ENCODE peak calls at places on chromosomes 13 and 19, in six cellular contexts. One of them, this sample, is unnamed.

GRCh38 chr13:21359855-21360254 is 99.2 kb downstream of the ZDHHC20 start:
- DNase-seq in HepG2: no peak
- DNase-seq in HCT116: no peak
- DNase-seq in GM12878: no peak
- DNase-seq in K562: no peak
- DNase-seq in H1: no peak
- DNase-seq in this sample: no peak

GRCh38 chr13:110329798-110330461 is 22.8 kb downstream of the COL4A2 start:
- DNase-seq in HepG2: no peak
- DNase-seq in H1: no peak
- DNase-seq in HCT116: no peak
- DNase-seq in K562: no peak
- DNase-seq in GM12878: no peak
- DNase-seq in this sample: no peak

GRCh38 chr19:5773276-5773675 is 11.3 kb downstream of the PRR22 start:
- DNase-seq in HepG2: no peak
- DNase-seq in HCT116: no peak
- DNase-seq in K562: no peak
- DNase-seq in GM12878: no peak
- DNase-seq in H1: no peak
- DNase-seq in this sample: no peak

GRCh38 chr13:40445557-40445990 is 220.9 kb downstream of the FOXO1 start:
- DNase-seq in H1: no peak
- DNase-seq in K562: no peak
- DNase-seq in HepG2: no peak
- DNase-seq in HCT116: no peak
- DNase-seq in GM12878: peak
- DNase-seq in this sample: no peak

GRCh38 chr19:38666662-38667448 is 19.4 kb downstream of the ACTN4 start:
- DNase-seq in K562: no peak
- DNase-seq in HCT116: no peak
- DNase-seq in H1: no peak
- DNase-seq in HepG2: no peak
- DNase-seq in GM12878: no peak
- DNase-seq in this sample: peak

GRCh38 chr19:55580628-55581144 is at the start of gene ZNF579:
- DNase-seq in K562: peak
- DNase-seq in GM12878: peak
- DNase-seq in H1: no peak
- DNase-seq in HepG2: peak
- DNase-seq in HCT116: peak
- DNase-seq in this sample: peak

GRCh38 chr13:25276748-25277147 is 10.5 kb downstream of the MTMR6 start:
- DNase-seq in HCT116: no peak
- DNase-seq in H1: no peak
- DNase-seq in K562: no peak
- DNase-seq in HepG2: no peak
- DNase-seq in GM12878: no peak
- DNase-seq in this sample: no peak

GRCh38 chr13:98475521-98475920 is 101.4 kb downstream of the STK24 start:
- DNase-seq in H1: no peak
- DNase-seq in GM12878: no peak
- DNase-seq in K562: peak
- DNase-seq in HCT116: no peak
- DNase-seq in HepG2: no peak
- DNase-seq in this sample: no peak

GRCh38 chr13:109602356-109602755 is 184.0 kb downstream of the IRS2 start:
- DNase-seq in H1: no peak
- DNase-seq in HepG2: no peak
- DNase-seq in GM12878: no peak
- DNase-seq in HCT116: no peak
- DNase-seq in K562: no peak
- DNase-seq in this sample: no peak

GRCh38 chr19:39937094-39937493 is 2.7 kb upstream of the FCGBP start:
- DNase-seq in HepG2: no peak
- DNase-seq in K562: no peak
- DNase-seq in H1: no peak
- DNase-seq in GM12878: peak
- DNase-seq in HCT116: no peak
- DNase-seq in this sample: no peak

GRCh38 chr13:109779074-109779473 is 7.3 kb downstream of the IRS2 start:
- DNase-seq in HepG2: no peak
- DNase-seq in K562: no peak
- DNase-seq in GM12878: no peak
- DNase-seq in HCT116: no peak
- DNase-seq in H1: no peak
- DNase-seq in this sample: no peak

GRCh38 chr13:28429685-28430290 is 65.1 kb downstream of the FLT1 start:
- DNase-seq in HCT116: no peak
- DNase-seq in GM12878: peak
- DNase-seq in H1: peak
- DNase-seq in HepG2: no peak
- DNase-seq in K562: no peak
- DNase-seq in this sample: peak

GRCh38 chr19:44585371-44586141 is 27.8 kb upstream of the IGSF23 start:
- DNase-seq in K562: no peak
- DNase-seq in HepG2: no peak
- DNase-seq in HCT116: no peak
- DNase-seq in GM12878: no peak
- DNase-seq in H1: no peak
- DNase-seq in this sample: no peak

GRCh38 chr13:37173214-37173613 is 67.8 kb upstream of the CSNK1A1L start:
- DNase-seq in K562: no peak
- DNase-seq in HepG2: no peak
- DNase-seq in HCT116: no peak
- DNase-seq in H1: no peak
- DNase-seq in GM12878: no peak
- DNase-seq in this sample: no peak

GRCh38 chr13:23960566-23961156 is 63.4 kb upstream of the C1QTNF9B start:
- DNase-seq in HepG2: peak
- DNase-seq in GM12878: no peak
- DNase-seq in HCT116: peak
- DNase-seq in K562: no peak
- DNase-seq in H1: no peak
- DNase-seq in this sample: peak

GRCh38 chr13:48403151-48403631 is 9.7 kb downstream of the LPAR6 start:
- DNase-seq in K562: no peak
- DNase-seq in H1: no peak
- DNase-seq in HepG2: no peak
- DNase-seq in HCT116: no peak
- DNase-seq in GM12878: peak
- DNase-seq in this sample: no peak

GRCh38 chr13:99199541-99200432 is 867 bp upstream of the UBAC2 start:
- DNase-seq in HepG2: no peak
- DNase-seq in GM12878: no peak
- DNase-seq in H1: no peak
- DNase-seq in HCT116: no peak
- DNase-seq in K562: peak
- DNase-seq in this sample: no peak

GRCh38 chr13:40178130-40178529 is 488.3 kb downstream of the FOXO1 start:
- DNase-seq in K562: no peak
- DNase-seq in H1: no peak
- DNase-seq in GM12878: no peak
- DNase-seq in HCT116: no peak
- DNase-seq in HepG2: no peak
- DNase-seq in this sample: no peak

GRCh38 chr19:21947775-21948174 is 63.0 kb downstream of the ZNF208 start:
- DNase-seq in K562: peak
- DNase-seq in HCT116: peak
- DNase-seq in HepG2: no peak
- DNase-seq in H1: no peak
- DNase-seq in GM12878: no peak
- DNase-seq in this sample: peak

GRCh38 chr19:47247308-47247990 is 8.9 kb upstream of the CCDC9 start:
- DNase-seq in H1: no peak
- DNase-seq in HepG2: peak
- DNase-seq in GM12878: no peak
- DNase-seq in HCT116: no peak
- DNase-seq in K562: peak
- DNase-seq in this sample: no peak

GRCh38 chr19:14433454-14434156 is 499 bp downstream of the PKN1 start:
- DNase-seq in H1: no peak
- DNase-seq in GM12878: no peak
- DNase-seq in HCT116: no peak
- DNase-seq in HepG2: no peak
- DNase-seq in K562: no peak
- DNase-seq in this sample: no peak

GRCh38 chr13:51107996-51108395 is 3.1 kb downstream of the C13orf42 start:
- DNase-seq in HCT116: no peak
- DNase-seq in H1: no peak
- DNase-seq in GM12878: no peak
- DNase-seq in K562: no peak
- DNase-seq in HepG2: no peak
- DNase-seq in this sample: no peak

GRCh38 chr19:3115916-3116602 is 19.8 kb upstream of the GNA15 start:
- DNase-seq in GM12878: no peak
- DNase-seq in K562: no peak
- DNase-seq in H1: peak
- DNase-seq in HepG2: no peak
- DNase-seq in HCT116: no peak
- DNase-seq in this sample: no peak

GRCh38 chr13:44853641-44854040 is 135.6 kb downstream of the NUFIP1 start:
- DNase-seq in HCT116: no peak
- DNase-seq in HepG2: peak
- DNase-seq in H1: no peak
- DNase-seq in K562: no peak
- DNase-seq in GM12878: no peak
- DNase-seq in this sample: no peak
- TF ChIP-seq ZNF274 in HCT116: no peak
- TF ChIP-seq ZNF274 in HepG2: no peak
- TF ChIP-seq ZNF274 in H1: no peak
- TF ChIP-seq ZNF274 in K562: no peak
- TF ChIP-seq ZNF274 in GM12878: no peak
- TF ChIP-seq ZNF274 in this sample: no peak

GRCh38 chr19:1376415-1376805 is 7.3 kb upstream of the NDUFS7 start:
- DNase-seq in K562: no peak
- DNase-seq in HepG2: no peak
- DNase-seq in GM12878: no peak
- DNase-seq in HCT116: no peak
- DNase-seq in H1: no peak
- DNase-seq in this sample: no peak
- TF ChIP-seq YY1 in K562: no peak
- TF ChIP-seq YY1 in HepG2: no peak
- TF ChIP-seq YY1 in GM12878: no peak
- TF ChIP-seq YY1 in HCT116: no peak
- TF ChIP-seq YY1 in H1: no peak
- TF ChIP-seq YY1 in this sample: no peak

GRCh38 chr13:101628900-101629299 is 176.4 kb downstream of the ITGBL1 start:
- DNase-seq in HCT116: no peak
- DNase-seq in GM12878: no peak
- DNase-seq in K562: no peak
- DNase-seq in H1: no peak
- DNase-seq in HepG2: no peak
- DNase-seq in this sample: no peak

GRCh38 chr13:101627556-101627943 is 175.1 kb downstream of the ITGBL1 start:
- DNase-seq in H1: no peak
- DNase-seq in HCT116: no peak
- DNase-seq in K562: no peak
- DNase-seq in GM12878: no peak
- DNase-seq in HepG2: no peak
- DNase-seq in this sample: no peak

GRCh38 chr13:101624210-101624922 is 171.9 kb downstream of the ITGBL1 start:
- DNase-seq in K562: no peak
- DNase-seq in GM12878: no peak
- DNase-seq in HCT116: no peak
- DNase-seq in HepG2: no peak
- DNase-seq in H1: no peak
- DNase-seq in this sample: no peak

GRCh38 chr13:101624981-101625380 is 172.5 kb downstream of the ITGBL1 start:
- DNase-seq in H1: no peak
- DNase-seq in GM12878: no peak
- DNase-seq in K562: no peak
- DNase-seq in HepG2: no peak
- DNase-seq in HCT116: no peak
- DNase-seq in this sample: no peak

DNA sequence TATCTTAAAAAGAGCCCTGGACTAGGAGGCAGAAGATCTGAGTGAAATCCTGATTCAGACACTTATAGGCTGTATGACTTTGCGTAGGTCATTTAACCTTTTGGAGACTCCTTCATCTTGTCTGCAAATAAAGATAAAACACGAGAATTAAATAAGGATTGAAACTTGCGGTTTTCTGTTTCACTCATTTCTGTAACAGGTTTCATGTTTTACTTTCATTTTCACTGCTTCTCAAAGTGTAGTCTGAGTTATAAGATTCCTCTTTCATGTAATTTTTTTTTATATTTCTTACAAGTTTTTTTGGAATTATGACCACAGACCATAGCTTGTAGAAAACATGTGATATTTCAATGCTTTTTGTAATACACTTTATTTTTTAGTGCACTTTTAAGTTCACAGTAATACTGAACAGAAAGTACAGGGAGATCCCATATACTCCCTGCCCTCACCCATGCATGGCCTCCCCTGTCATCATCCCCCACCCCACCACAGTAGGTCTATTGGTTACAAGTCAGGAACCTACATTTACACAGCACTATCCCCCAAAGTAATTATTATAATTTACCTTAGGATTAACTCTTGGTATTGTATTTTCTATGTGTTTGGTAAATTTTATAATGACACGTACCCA is 174.6 kb downstream of the ITGBL1 start:
- DNase-seq in HepG2: no peak
- DNase-seq in HCT116: no peak
- DNase-seq in K562: no peak
- DNase-seq in H1: no peak
- DNase-seq in GM12878: peak
- DNase-seq in this sample: no peak
- H3K9ac ChIP-seq in HepG2: no peak
- H3K9ac ChIP-seq in HCT116: no peak
- H3K9ac ChIP-seq in K562: no peak
- H3K9ac ChIP-seq in H1: no peak
- H3K9ac ChIP-seq in GM12878: no peak
- H3K9ac ChIP-seq in this sample: no peak

GRCh38 chr19:16330811-16331690 is 6.4 kb downstream of the KLF2 start:
- DNase-seq in GM12878: no peak
- DNase-seq in H1: no peak
- DNase-seq in HepG2: no peak
- DNase-seq in K562: no peak
- DNase-seq in HCT116: no peak
- DNase-seq in this sample: no peak
- TF ChIP-seq ZNF274 in GM12878: no peak
- TF ChIP-seq ZNF274 in H1: no peak
- TF ChIP-seq ZNF274 in HepG2: no peak
- TF ChIP-seq ZNF274 in K562: no peak
- TF ChIP-seq ZNF274 in HCT116: no peak
- TF ChIP-seq ZNF274 in this sample: no peak

This sample was measured in NT2/D1.